ENCODE peak calls at places on chromosomes 11 and 22, in eight cellular contexts. K is cardiac fibroblast, P is nephron progenitor cell, A is progenitor cell of endocrine pancreas, G is DND-41, L is BE2C, T is kidney epithelial cell, C is NB4. Z is an unnamed sample.

GRCh38 chr11:90434858-90435257 is 212.0 kb upstream of the CHORDC1 start:
- DNase-seq in T (no peak), G (no peak), P (no peak), L (peak), K (no peak), C (peak), A (no peak), Z (no peak)

GRCh38 chr22:44658371-44658953 is 43.5 kb upstream of the PRR5 start:
- DNase-seq in L (no peak), A (no peak), T (no peak), G (no peak), P (no peak), K (peak), C (no peak), Z (peak)

GRCh38 chr22:19240813-19241592 is 50.5 kb downstream of the CLTCL1 start:
- DNase-seq in P (no peak), K (no peak), A (no peak), T (no peak), C (peak), G (no peak), L (no peak), Z (no peak)

GRCh38 chr11:15907806-15908205 is 448.5 kb downstream of the SOX6 start:
- DNase-seq in A (no peak), T (no peak), P (no peak), K (no peak), G (no peak), L (no peak), C (no peak), Z (no peak)

GRCh38 chr11:31487848-31488247 is 21.6 kb downstream of the IMMP1L start:
- DNase-seq in A (no peak), L (peak), P (no peak), K (peak), C (peak), G (peak), T (no peak), Z (no peak)

GRCh38 chr11:15845261-15845660 is 511.1 kb downstream of the SOX6 start:
- DNase-seq in G (no peak), C (no peak), L (no peak), K (no peak), T (no peak), A (no peak), P (peak), Z (no peak)

GRCh38 chr22:32847067-32847491 is 45.6 kb downstream of the TIMP3 start:
- DNase-seq in T (no peak), P (no peak), L (no peak), A (no peak), G (no peak), K (no peak), C (no peak), Z (peak)

GRCh38 chr11:114082415-114082748 is 22.9 kb downstream of the ZBTB16 start:
- DNase-seq in L (no peak), P (no peak), T (no peak), C (no peak), A (no peak), G (no peak), K (peak), Z (no peak)

GRCh38 chr11:119108857-119109221 is 1.7 kb downstream of the C2CD2L start:
- DNase-seq in K (no peak), C (no peak), A (no peak), G (no peak), L (no peak), P (no peak), T (no peak), Z (no peak)

GRCh38 chr11:124440608-124441007 is 4.9 kb downstream of the OR8B8 start:
- DNase-seq in C (no peak), K (no peak), A (no peak), G (no peak), T (no peak), P (no peak), L (no peak), Z (no peak)

GRCh38 chr22:46108564-46109473 is 41.5 kb upstream of the PPARA start:
- DNase-seq in G (no peak), A (no peak), K (peak), T (no peak), L (peak), C (peak), P (peak), Z (peak)

GRCh38 chr22:44399906-44400762 is 87.4 kb upstream of the SHISAL1 start:
- DNase-seq in A (peak), P (no peak), C (no peak), K (no peak), T (no peak), G (no peak), L (peak), Z (no peak)

GRCh38 chr11:18802381-18803257 is 11.0 kb upstream of the PTPN5 start:
- DNase-seq in C (peak), A (no peak), L (peak), T (peak), G (peak), P (peak), K (peak), Z (no peak)

GRCh38 chr11:47359586-47359985 is 7.1 kb upstream of the MYBPC3 start:
- DNase-seq in T (no peak), C (peak), K (no peak), A (no peak), G (peak), L (no peak), P (no peak), Z (no peak)

GRCh38 chr11:34214961-34215805 is 109.8 kb downstream of the NAT10 start:
- DNase-seq in P (no peak), T (peak), K (peak), C (no peak), A (no peak), G (no peak), L (no peak), Z (no peak)

GRCh38 chr11:117238221-117238620 is 5.8 kb downstream of the RNF214 start:
- DNase-seq in A (no peak), G (no peak), C (no peak), T (no peak), K (no peak), L (no peak), P (no peak), Z (no peak)

GRCh38 chr11:117239295-117239694 is 6.8 kb downstream of the RNF214 start:
- DNase-seq in G (no peak), C (peak), T (no peak), A (no peak), P (no peak), K (peak), L (no peak), Z (no peak)
- TF ChIP-seq CTCF in G (peak), C (no peak), T (peak), A (no peak), P (no peak), K (peak), L (peak), Z (no peak)

GRCh38 chr22:42630211-42630610 is 10.2 kb downstream of the ATP5MGL start:
- DNase-seq in G (no peak), P (no peak), T (no peak), A (no peak), L (no peak), K (no peak), C (no peak), Z (no peak)

GRCh38 chr22:42630901-42631602 is 9.3 kb downstream of the ATP5MGL start:
- DNase-seq in L (no peak), C (no peak), T (no peak), G (no peak), K (peak), A (no peak), P (no peak), Z (no peak)

GRCh38 chr22:42635531-42635930 is 4.9 kb downstream of the ATP5MGL start:
- DNase-seq in A (no peak), L (no peak), T (peak), G (no peak), K (peak), P (no peak), C (no peak), Z (peak)

GRCh38 chr22:42633013-42633412 is 7.4 kb downstream of the ATP5MGL start:
- DNase-seq in T (no peak), A (no peak), L (no peak), G (no peak), K (no peak), P (no peak), C (no peak), Z (no peak)

GRCh38 chr22:42632096-42632495 is 8.3 kb downstream of the ATP5MGL start:
- DNase-seq in P (no peak), T (no peak), K (peak), L (peak), C (no peak), G (no peak), A (no peak), Z (no peak)
- TF ChIP-seq CTCF in P (peak), T (peak), K (peak), L (peak), C (peak), G (peak), A (peak), Z (no peak)

DNA sequence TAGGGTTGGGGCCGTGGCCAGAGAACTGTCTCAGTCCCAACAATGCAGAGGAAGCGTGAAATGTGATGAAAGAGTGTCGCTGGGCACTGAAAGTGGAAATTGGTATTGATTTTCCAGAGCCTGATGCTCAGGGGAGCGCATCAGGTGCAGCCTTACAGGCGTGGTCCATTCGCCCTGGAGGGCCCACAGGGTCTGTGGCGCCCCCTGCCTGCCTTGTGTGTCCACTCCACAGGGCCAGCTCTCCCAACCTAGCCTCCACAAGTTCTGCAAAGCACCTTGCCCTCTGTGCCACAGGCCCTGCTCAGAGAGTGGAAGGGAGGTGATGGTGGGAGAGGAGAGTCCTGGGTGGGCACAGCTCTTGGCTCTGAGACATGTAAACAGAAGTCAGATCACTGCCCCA is 54.9 kb upstream of the LMO1 start:
- DNase-seq in P (peak), L (peak), K (no peak), C (peak), T (no peak), A (no peak), G (no peak), Z (peak)
- TF ChIP-seq CTCF in P (peak), L (peak), K (no peak), C (peak), T (peak), A (peak), G (peak), Z (no peak)

GRCh38 chr11:120124355-120124754 is 13.6 kb downstream of the TRIM29 start:
- DNase-seq in G (no peak), K (no peak), P (no peak), A (no peak), L (no peak), C (no peak), T (no peak), Z (no peak)
- TF ChIP-seq CTCF in G (no peak), K (no peak), P (no peak), A (no peak), L (no peak), C (no peak), T (no peak), Z (no peak)

GRCh38 chr11:79052539-79052938 is 388.3 kb downstream of the TENM4 start:
- DNase-seq in P (no peak), K (no peak), G (no peak), L (peak), A (no peak), T (no peak), C (peak), Z (no peak)
- TF ChIP-seq CTCF in P (peak), K (no peak), G (peak), L (peak), A (peak), T (peak), C (peak), Z (no peak)

GRCh38 chr11:9266132-9266736 is 1.1 kb upstream of the DENND5A start:
- DNase-seq in G (no peak), K (no peak), T (no peak), L (no peak), A (no peak), C (no peak), P (no peak), Z (no peak)

GRCh38 chr11:9263840-9264380 is 1.2 kb downstream of the DENND5A start:
- DNase-seq in L (no peak), P (no peak), K (peak), G (no peak), C (peak), T (no peak), A (no peak), Z (no peak)

GRCh38 chr11:9264381-9265210 is 554 bp downstream of the DENND5A start:
- DNase-seq in P (peak), A (peak), K (peak), G (peak), T (no peak), C (peak), L (peak), Z (peak)

GRCh38 chr11:9266926-9267325 is 1.8 kb upstream of the DENND5A start:
- DNase-seq in G (no peak), K (no peak), P (no peak), C (no peak), L (no peak), T (no peak), A (no peak), Z (no peak)

DNA sequence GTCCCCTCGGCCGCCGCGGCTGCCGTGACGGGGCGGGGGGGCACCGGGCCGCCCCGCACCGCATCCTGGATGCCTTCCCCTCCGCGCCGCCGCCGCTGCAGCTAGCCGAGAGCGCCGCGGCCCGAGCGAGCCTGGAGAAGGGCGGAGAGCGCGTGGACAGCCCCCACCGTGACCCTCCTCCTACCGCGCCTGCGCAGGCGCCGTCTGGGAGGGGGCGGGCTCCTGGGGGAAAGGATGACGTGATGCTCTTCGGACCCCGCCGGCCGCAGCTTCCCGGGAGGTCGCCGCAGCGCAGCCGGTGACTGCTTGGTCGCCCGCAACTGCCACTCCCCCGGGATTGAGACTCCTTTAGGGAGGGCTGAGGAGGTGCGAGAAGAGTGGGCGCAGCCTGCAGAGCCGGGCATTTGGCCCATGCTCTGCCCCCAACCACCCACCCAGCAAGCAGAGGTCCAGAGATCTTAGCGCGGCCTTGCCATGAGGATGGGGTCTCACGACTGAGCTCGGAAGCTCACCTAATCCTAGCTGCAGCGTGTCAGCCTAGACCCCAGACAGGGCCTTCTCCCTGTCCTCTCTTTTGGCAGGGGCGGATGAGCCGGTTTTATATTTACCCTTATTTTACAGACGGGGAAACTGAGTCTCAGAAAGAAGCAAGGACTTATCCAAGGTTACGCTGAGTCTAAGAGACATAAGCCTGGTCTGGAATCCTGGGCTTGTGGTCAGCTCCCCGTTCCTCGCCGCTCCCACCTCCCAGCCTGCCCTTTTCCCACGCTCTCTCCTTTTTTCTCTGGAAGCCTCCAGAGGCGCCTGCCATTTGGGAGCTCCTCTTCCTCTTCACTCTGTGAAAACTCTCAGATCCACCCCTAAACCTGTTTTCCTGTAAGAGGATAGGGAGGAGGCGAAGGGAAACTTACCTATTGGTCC is at the start of gene DENND5A:
- DNase-seq in L (peak), A (peak), T (no peak), G (peak), P (peak), K (peak), C (peak), Z (peak)
- TF ChIP-seq CTCF in L (no peak), A (no peak), T (no peak), G (no peak), P (no peak), K (no peak), C (no peak), Z (no peak)

GRCh38 chr22:28951530-28951929 is 68.2 kb downstream of the ZNRF3 start:
- DNase-seq in G (no peak), L (no peak), T (no peak), P (no peak), C (no peak), A (no peak), K (no peak), Z (no peak)

GRCh38 chr22:28950567-28951411 is 67.4 kb downstream of the ZNRF3 start:
- DNase-seq in L (no peak), P (no peak), K (no peak), G (no peak), C (no peak), T (no peak), A (no peak), Z (no peak)

GRCh38 chr22:28952857-28953256 is 69.5 kb downstream of the ZNRF3 start:
- DNase-seq in K (no peak), L (no peak), T (no peak), A (no peak), G (no peak), C (no peak), P (no peak), Z (no peak)

GRCh38 chr22:28953399-28953798 is 70.0 kb downstream of the ZNRF3 start:
- DNase-seq in P (no peak), C (no peak), T (no peak), K (no peak), G (no peak), A (no peak), L (no peak), Z (no peak)

DNA sequence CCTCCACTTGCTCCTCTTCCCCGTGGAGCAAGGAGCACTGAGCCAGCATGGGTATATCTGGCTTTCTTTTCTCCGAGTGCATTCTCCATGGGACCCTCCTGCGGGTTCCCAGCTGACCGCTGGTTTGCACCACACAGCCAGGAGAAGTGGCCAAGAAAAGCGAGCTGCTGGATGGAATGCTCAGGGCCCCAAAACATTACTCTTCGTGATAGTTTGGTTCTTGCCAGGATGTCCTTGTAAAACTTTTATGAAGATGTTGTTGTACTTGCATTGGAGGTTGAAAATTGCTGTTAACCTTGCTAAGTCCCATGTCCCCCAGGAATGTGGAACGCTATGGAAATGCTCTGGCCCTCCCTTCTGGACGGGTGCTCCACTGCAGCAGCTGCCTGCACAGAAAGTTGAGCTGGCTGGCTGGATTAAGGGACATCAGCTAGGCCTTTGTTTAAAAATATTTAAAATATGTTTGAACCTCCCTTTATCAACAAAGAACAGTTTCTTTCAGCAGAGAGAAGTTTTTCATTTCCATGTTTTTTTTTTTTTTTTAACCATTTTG is 68.7 kb downstream of the ZNRF3 start:
- DNase-seq in P (no peak), G (no peak), C (no peak), A (no peak), T (no peak), K (peak), L (no peak), Z (peak)
- TF ChIP-seq CTCF in P (no peak), G (no peak), C (no peak), A (no peak), T (peak), K (peak), L (no peak), Z (no peak)

DNA sequence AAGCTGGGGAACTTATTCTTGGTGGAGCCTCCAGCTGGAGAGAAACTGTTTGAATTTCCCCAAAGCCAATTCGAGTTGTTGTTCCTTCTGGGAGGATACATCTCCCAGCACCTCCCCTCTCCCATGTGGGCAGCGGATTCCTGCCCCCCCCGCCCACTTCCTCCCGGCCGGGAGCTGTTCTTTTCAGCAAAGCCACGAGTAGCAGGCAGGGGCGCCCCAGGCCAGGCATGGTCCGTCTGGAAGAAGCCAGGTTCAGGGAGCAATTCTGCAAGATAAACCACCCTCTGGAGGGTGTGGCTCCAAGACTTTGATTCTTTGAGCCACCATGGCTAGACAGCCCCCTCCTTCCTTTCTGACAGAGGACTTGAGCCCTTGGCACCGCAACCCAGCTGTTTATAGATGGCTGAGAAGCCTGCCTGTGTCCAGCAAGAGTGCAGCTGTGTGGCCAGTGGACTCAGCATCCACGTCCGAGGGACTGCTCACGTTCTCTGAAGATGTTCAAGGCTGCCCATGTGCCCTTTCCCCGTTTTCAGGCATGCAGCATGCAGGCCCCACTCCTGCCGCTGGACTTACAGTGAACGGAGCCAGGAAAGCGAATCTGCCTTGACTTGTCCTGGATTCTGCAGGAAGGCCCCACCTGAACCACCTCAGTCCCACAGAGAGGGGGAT is 170.3 kb downstream of the CTTN start:
- DNase-seq in L (no peak), C (no peak), T (no peak), K (peak), P (peak), G (no peak), A (no peak), Z (no peak)
- TF ChIP-seq CTCF in L (peak), C (no peak), T (peak), K (peak), P (peak), G (no peak), A (no peak), Z (no peak)

DNA sequence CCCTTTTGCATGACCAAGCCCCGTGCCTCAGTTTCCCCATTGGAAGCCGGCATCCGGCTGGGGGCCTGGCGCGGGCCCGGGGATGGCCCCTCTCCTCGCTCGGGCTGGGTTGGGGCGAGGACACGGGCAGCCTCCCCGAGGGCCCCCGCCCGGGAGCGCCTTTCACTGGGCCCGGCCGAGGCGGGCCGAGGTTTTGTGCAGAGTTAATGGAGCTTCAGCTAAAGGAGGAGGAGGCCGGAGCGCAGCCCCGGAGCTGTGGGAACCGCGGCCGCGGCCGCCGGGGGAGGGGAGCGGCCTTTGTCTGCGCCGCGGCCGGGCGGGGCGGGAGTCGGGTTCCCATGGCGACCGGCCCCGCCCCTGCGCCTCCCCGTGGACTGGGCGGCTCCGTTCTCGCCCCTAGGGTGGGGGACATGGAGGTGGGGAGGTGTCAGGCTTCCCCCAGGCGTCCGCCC is 1.4 kb upstream of the MAPK11 start:
- DNase-seq in C (peak), T (no peak), L (peak), G (peak), K (peak), P (peak), A (no peak), Z (no peak)
- TF ChIP-seq CTCF in C (no peak), T (no peak), L (no peak), G (peak), K (no peak), P (no peak), A (peak), Z (no peak)

GRCh38 chr11:11450744-11451362 is 97.8 kb upstream of the CSNK2A3 start:
- DNase-seq in P (no peak), G (no peak), C (no peak), A (no peak), T (no peak), L (no peak), K (peak), Z (no peak)
- TF ChIP-seq CTCF in P (no peak), G (no peak), C (no peak), A (no peak), T (no peak), L (no peak), K (no peak), Z (no peak)